ENCODE peak calls at places on chromosomes 13 and 19, in eight cellular contexts. A, R, K, H, C, V, G and F are unnamed samples.

GRCh38 chr13:106916329-106916728 is 348.4 kb upstream of the ARGLU1 start:
- DNase-seq in C (no peak), V (no peak), A (no peak), G (no peak), H (no peak), R (no peak), K (no peak), F (no peak)

GRCh38 chr19:55373993-55374757 is 2.5 kb upstream of the TMEM190 start:
- DNase-seq in K (no peak), C (no peak), V (peak), G (peak), H (peak), R (peak), A (no peak), F (no peak)

GRCh38 chr13:40472427-40473220 is 193.8 kb downstream of the FOXO1 start:
- DNase-seq in H (no peak), G (no peak), K (no peak), R (no peak), C (no peak), A (no peak), V (no peak), F (no peak)

GRCh38 chr19:17327068-17327653 is 7.5 kb downstream of the ANO8 start:
- DNase-seq in C (no peak), H (no peak), R (no peak), G (no peak), A (no peak), V (no peak), K (no peak), F (no peak)

GRCh38 chr19:8567522-8568172 is 9.6 kb downstream of the MYO1F start:
- DNase-seq in H (no peak), K (no peak), A (no peak), G (no peak), R (no peak), C (peak), V (no peak), F (no peak)

GRCh38 chr19:15464394-15465385 is at the start of gene RASAL3:
- DNase-seq in K (peak), R (no peak), H (no peak), V (no peak), G (no peak), A (no peak), C (no peak), F (no peak)

GRCh38 chr13:32029684-32030083 is 1.9 kb upstream of the FRY start:
- DNase-seq in K (no peak), A (peak), C (no peak), H (no peak), V (no peak), G (no peak), R (no peak), F (no peak)

GRCh38 chr19:10565028-10565566 is 713 bp downstream of the KRI1 start:
- DNase-seq in C (no peak), G (peak), V (peak), A (peak), R (peak), H (peak), K (peak), F (no peak)

GRCh38 chr13:108933061-108933460 is 303.6 kb downstream of the MYO16 start:
- DNase-seq in K (no peak), R (no peak), G (no peak), H (no peak), V (no peak), C (no peak), A (no peak), F (no peak)

GRCh38 chr19:17777840-17778620 is 16.9 kb upstream of the B3GNT3 start:
- DNase-seq in H (peak), R (peak), C (peak), V (no peak), K (peak), A (no peak), G (peak), F (peak)

GRCh38 chr13:34031629-34032028 is 213.7 kb downstream of the RFC3 start:
- DNase-seq in C (no peak), K (no peak), G (no peak), A (no peak), H (no peak), R (no peak), V (no peak), F (no peak)

GRCh38 chr19:44703336-44704078 is 4.6 kb downstream of the CEACAM16 start:
- DNase-seq in A (no peak), K (no peak), H (no peak), C (no peak), V (no peak), R (no peak), G (no peak), F (no peak)

GRCh38 chr19:16899566-16900075 is 10.8 kb downstream of the F2RL3 start:
- DNase-seq in V (peak), R (peak), C (no peak), K (peak), H (no peak), A (no peak), G (peak), F (peak)

GRCh38 chr13:31722684-31723083 is 16.6 kb upstream of the RXFP2 start:
- DNase-seq in G (no peak), A (peak), V (peak), R (no peak), C (no peak), H (no peak), K (peak), F (no peak)

GRCh38 chr13:112879283-112879833 is 89.7 kb upstream of the MCF2L start:
- DNase-seq in V (no peak), H (no peak), A (no peak), R (no peak), K (no peak), G (no peak), C (no peak), F (no peak)

GRCh38 chr13:113935081-113935511 is 38.8 kb downstream of the C13orf46 start:
- DNase-seq in H (no peak), G (no peak), C (no peak), R (no peak), V (peak), K (peak), A (no peak), F (no peak)

GRCh38 chr19:55179570-55180484 is at the start of gene SYT5:
- DNase-seq in R (no peak), H (no peak), G (no peak), C (peak), K (peak), V (peak), A (no peak), F (peak)

GRCh38 chr19:53157601-53158000 is 1.3 kb downstream of the ZNF347 start:
- DNase-seq in K (peak), G (no peak), V (peak), R (no peak), H (no peak), A (no peak), C (no peak), F (no peak)

GRCh38 chr19:49585023-49585422 is 3.9 kb downstream of the PRRG2 start:
- DNase-seq in H (no peak), A (no peak), G (no peak), K (no peak), C (no peak), V (no peak), R (no peak), F (no peak)

GRCh38 chr19:48926909-48927308 is 6.6 kb upstream of the DHDH start:
- DNase-seq in K (peak), R (peak), G (peak), C (peak), V (peak), A (no peak), H (peak), F (peak)

GRCh38 chr13:95292622-95293021 is 8.6 kb downstream of the ABCC4 start:
- DNase-seq in H (no peak), G (no peak), K (no peak), R (no peak), C (no peak), V (no peak), A (no peak), F (no peak)

GRCh38 chr19:7746903-7747884 is at the start of gene CD209:
- DNase-seq in A (no peak), K (no peak), R (no peak), V (no peak), G (no peak), H (no peak), C (no peak), F (no peak)

GRCh38 chr13:24307211-24308067 is 1.9 kb upstream of the C1QTNF9 start:
- DNase-seq in V (peak), C (peak), K (peak), A (peak), G (no peak), R (peak), H (no peak), F (no peak)

GRCh38 chr19:4504297-4504701 is 14.0 kb downstream of the PLIN4 start:
- DNase-seq in V (no peak), C (no peak), R (no peak), K (no peak), G (no peak), A (no peak), H (no peak), F (no peak)

GRCh38 chr19:44874317-44874716 is 16.7 kb upstream of the TOMM40 start:
- DNase-seq in V (no peak), K (no peak), A (no peak), H (no peak), G (no peak), C (no peak), R (no peak), F (no peak)

GRCh38 chr19:33705090-33705847 is 83.5 kb downstream of the CHST8 start:
- DNase-seq in C (no peak), V (no peak), A (no peak), H (no peak), G (no peak), R (no peak), K (no peak), F (no peak)

GRCh38 chr19:17682273-17682672 is 5.9 kb downstream of the UNC13A start:
- DNase-seq in C (no peak), H (no peak), R (no peak), K (no peak), V (no peak), G (no peak), A (no peak), F (no peak)

GRCh38 chr13:44726214-44726613 is 150.1 kb upstream of the TSC22D1 start:
- DNase-seq in H (peak), K (no peak), C (no peak), A (no peak), G (no peak), V (no peak), R (no peak), F (no peak)

GRCh38 chr19:35170359-35171061 is 16.0 kb downstream of the FXYD5 start:
- DNase-seq in C (no peak), A (no peak), R (no peak), H (no peak), V (no peak), G (no peak), K (no peak), F (no peak)